ENCODE peak calls at places on chromosome 22, in ten cellular contexts. F is ascending aorta, H is uterus, P is IMR-90, L is HCT116, M is heart right ventricle, C is sigmoid colon, I is tibial nerve, N is ovary, G is lung. X is an unnamed sample. For H3K4me1 and H3K36me3, the result is how much of the 10 kb centered on the place peaks cover.

GRCh38 chr22:46851941-46852340 is 89.5 kb downstream of the TBC1D22A start:
- DNase-seq in C (no peak), P (no peak), I (no peak), N (no peak), M (no peak), L (no peak), F (no peak), H (no peak), G (peak), X (no peak)

GRCh38 chr22:26168934-26169311 is 339 bp upstream of the SEZ6L start:
- DNase-seq in P (no peak), F (no peak), N (no peak), C (no peak), M (no peak), H (no peak), L (no peak), I (no peak), G (no peak), X (peak)

GRCh38 chr22:45072322-45072903 is 62.6 kb upstream of the PHF21B start:
- DNase-seq in F (no peak), I (no peak), N (no peak), G (no peak), L (peak), P (peak), C (no peak), M (no peak), H (no peak), X (no peak)

GRCh38 chr22:46879083-46879482 is 116.6 kb downstream of the TBC1D22A start:
- DNase-seq in N (no peak), G (no peak), I (no peak), H (no peak), P (peak), M (no peak), F (no peak), L (no peak), C (no peak), X (no peak)

GRCh38 chr22:36467946-36468345 is 13.5 kb downstream of the TXN2 start:
- DNase-seq in I (no peak), G (no peak), H (no peak), P (peak), M (no peak), F (no peak), C (no peak), L (peak), N (no peak), X (peak)

GRCh38 chr22:23772315-23773246 is at the start of gene MMP11:
- DNase-seq in G (no peak), C (peak), N (peak), I (peak), L (no peak), F (no peak), M (peak), P (no peak), H (peak), X (peak)

GRCh38 chr22:42697542-42698013 is 23.1 kb downstream of the A4GALT start:
- DNase-seq in F (peak), H (peak), I (peak), C (peak), L (peak), P (peak), G (no peak), N (peak), M (peak), X (peak)

GRCh38 chr22:45105281-45105700 is 58.4 kb upstream of the NUP50 start:
- DNase-seq in C (no peak), P (peak), G (no peak), F (no peak), H (no peak), L (no peak), M (no peak), I (no peak), N (no peak), X (no peak)

GRCh38 chr22:50437511-50438304 is 37.1 kb downstream of the SBF1 start:
- DNase-seq in N (no peak), C (no peak), P (no peak), M (no peak), L (no peak), G (no peak), I (no peak), H (no peak), F (peak), X (no peak)

GRCh38 chr22:26667140-26667539 is 9.8 kb downstream of the MIAT start:
- DNase-seq in H (no peak), F (no peak), I (no peak), L (no peak), G (no peak), C (no peak), N (no peak), P (no peak), M (no peak), X (no peak)

GRCh38 chr22:36435516-36436415 is 45.7 kb downstream of the TXN2 start:
- DNase-seq in C (no peak), L (no peak), F (no peak), P (no peak), I (no peak), H (no peak), G (peak), M (no peak), N (no peak), X (no peak)

GRCh38 chr22:50730013-50730891 is 7.8 kb upstream of the ACR start:
- DNase-seq in I (no peak), P (no peak), N (peak), H (peak), G (no peak), F (no peak), L (no peak), M (no peak), C (peak), X (no peak)

GRCh38 chr22:30234786-30235470 is 11.6 kb downstream of the LIF start:
- DNase-seq in C (no peak), L (no peak), M (no peak), P (peak), G (peak), I (no peak), H (no peak), F (no peak), N (no peak), X (no peak)

GRCh38 chr22:33255781-33256180 is 197.6 kb upstream of the SYN3 start:
- DNase-seq in C (no peak), G (no peak), P (no peak), N (no peak), H (no peak), L (no peak), M (no peak), I (no peak), F (no peak), X (no peak)

GRCh38 chr22:49587421-49587820 is 240.3 kb downstream of the BRD1 start:
- DNase-seq in H (no peak), G (no peak), I (no peak), F (no peak), N (no peak), L (no peak), M (no peak), P (no peak), C (peak), X (no peak)

GRCh38 chr22:50192056-50192824 is 6.5 kb downstream of the TRABD start:
- DNase-seq in P (peak), H (no peak), M (no peak), C (no peak), L (no peak), I (no peak), G (no peak), F (no peak), N (no peak), X (no peak)

GRCh38 chr22:24359452-24360120 is 67.8 kb upstream of the ADORA2A start:
- DNase-seq in C (no peak), H (no peak), P (no peak), M (no peak), L (no peak), N (no peak), F (no peak), G (no peak), I (no peak), X (no peak)

GRCh38 chr22:36343720-36344105 is 44.1 kb downstream of the MYH9 start:
- DNase-seq in L (no peak), N (no peak), H (no peak), M (no peak), P (no peak), G (no peak), I (no peak), F (no peak), C (no peak), X (no peak)

GRCh38 chr22:35627267-35628041 is 10.3 kb upstream of the MB start:
- DNase-seq in C (peak), M (peak), N (peak), G (peak), F (peak), L (peak), P (peak), H (peak), I (peak), X (peak)

GRCh38 chr22:47407626-47408025 is 645.2 kb downstream of the TBC1D22A start:
- DNase-seq in H (no peak), C (no peak), G (no peak), N (no peak), L (no peak), F (no peak), I (no peak), M (no peak), P (no peak), X (no peak)

GRCh38 chr22:31753005-31753633 is 700 bp upstream of the DEPDC5 start:
- DNase-seq in N (peak), L (no peak), F (no peak), P (no peak), I (peak), H (peak), G (peak), C (peak), M (peak), X (peak)

GRCh38 chr22:25393121-25393805 is 171.2 kb upstream of the GRK3 start:
- DNase-seq in C (no peak), M (no peak), G (no peak), N (no peak), F (no peak), L (no peak), H (no peak), P (no peak), I (no peak), X (no peak)

GRCh38 chr22:32949719-32950118 is 108.5 kb downstream of the SYN3 start:
- DNase-seq in H (no peak), I (no peak), P (no peak), G (no peak), F (no peak), L (no peak), C (no peak), M (no peak), N (no peak), X (no peak)

GRCh38 chr22:42950281-42950680 is 64.7 kb downstream of the PACSIN2 start:
- DNase-seq in F (no peak), G (no peak), N (no peak), L (no peak), I (no peak), H (no peak), P (no peak), M (no peak), C (no peak), X (no peak)

GRCh38 chr22:47632646-47633045 is 870.2 kb downstream of the TBC1D22A start:
- DNase-seq in G (peak), P (no peak), N (no peak), L (no peak), I (no peak), M (no peak), H (no peak), F (no peak), C (no peak), X (no peak)

GRCh38 chr22:37012262-37012904 is 6.9 kb downstream of the TST start:
- DNase-seq in P (no peak), G (no peak), I (no peak), L (no peak), N (no peak), C (no peak), F (no peak), M (peak), H (no peak), X (no peak)

GRCh38 chr22:48277868-48278581 is 1515.6 kb downstream of the TBC1D22A start:
- DNase-seq in G (no peak), P (no peak), H (no peak), N (no peak), C (peak), I (no peak), M (no peak), L (no peak), F (no peak), X (no peak)

GRCh38 chr22:45709004-45709739 is 37.5 kb downstream of the ATXN10 start:
- DNase-seq in G (no peak), C (no peak), I (no peak), M (no peak), L (no peak), P (peak), N (no peak), H (no peak), F (no peak), X (peak)

GRCh38 chr22:49373289-49373666 is 454.4 kb downstream of the BRD1 start:
- DNase-seq in F (no peak), H (no peak), C (no peak), P (no peak), L (no peak), M (no peak), G (peak), N (no peak), I (no peak), X (no peak)

GRCh38 chr22:35835998-35836691 is 118.5 kb downstream of the APOL5 start:
- DNase-seq in N (peak), G (peak), I (peak), H (peak), M (peak), L (peak), C (peak), P (peak), F (no peak), X (peak)

GRCh38 chr22:31244044-31244942 is 32.2 kb downstream of the LIMK2 start:
- DNase-seq in G (no peak), L (peak), C (no peak), P (peak), I (no peak), F (peak), H (peak), N (no peak), M (no peak), X (peak)

DNA sequence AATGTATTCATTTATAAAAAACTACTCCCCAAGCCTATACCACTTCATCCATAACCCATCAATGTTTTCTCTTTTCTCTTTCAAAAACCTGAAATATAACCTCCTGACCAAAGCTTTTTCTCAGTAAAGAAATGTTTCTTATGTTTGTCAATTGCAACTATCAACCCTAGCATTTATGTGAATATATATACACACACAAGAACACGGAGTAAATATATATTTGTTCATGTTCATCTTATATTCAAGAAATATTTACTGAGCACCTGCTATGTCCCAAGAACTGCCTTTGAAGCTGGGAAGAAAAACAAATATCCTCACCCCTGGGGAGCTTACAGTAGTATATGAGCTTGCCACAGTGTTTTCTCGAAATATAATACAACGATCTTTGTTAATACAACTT is 3.5 kb downstream of the MRTFA start:
- DNase-seq in F (no peak), C (no peak), N (no peak), P (no peak), M (no peak), H (no peak), I (no peak), G (no peak), L (no peak), X (no peak)
- H3K4me1 ChIP-seq in F (under half), C (half or more), N (under half), P (under half), M (half or more), H (under half), I (under half), G (under half), L (under half), X (under half)

DNA sequence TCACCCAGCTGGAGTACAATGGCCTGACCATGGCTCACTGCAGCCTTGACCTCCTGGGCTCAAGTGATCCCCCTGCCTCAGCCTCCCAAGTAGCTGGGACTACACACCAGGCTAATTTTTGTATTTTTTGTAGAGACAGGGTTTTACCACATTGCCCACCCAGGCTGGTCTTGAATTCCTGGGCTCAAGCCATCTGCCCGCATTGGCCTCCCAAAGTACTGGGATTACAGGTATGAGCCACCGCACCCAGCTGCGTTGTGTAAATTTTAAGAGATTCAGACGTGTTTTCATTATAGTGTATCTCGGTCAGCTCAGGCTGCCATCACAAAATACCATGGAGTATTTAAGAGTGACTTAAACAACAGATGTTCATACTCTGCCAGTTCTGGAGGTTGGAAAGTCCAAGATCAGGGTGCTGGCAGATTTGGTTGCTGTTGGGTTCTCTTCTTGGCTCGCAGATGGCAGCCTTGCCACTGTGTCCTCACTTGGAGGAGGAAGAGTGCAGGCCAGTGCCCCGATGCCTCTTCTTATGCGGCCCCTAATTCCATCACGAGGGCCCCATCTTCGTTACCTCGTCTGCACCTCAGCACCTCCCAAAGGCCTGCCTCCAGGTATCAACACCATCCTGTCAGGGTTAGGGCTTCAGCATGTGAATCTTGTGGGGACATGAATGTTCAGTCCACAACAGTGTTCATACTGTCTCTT is 32.6 kb upstream of the PARVB start:
- DNase-seq in G (no peak), P (no peak), F (no peak), M (no peak), C (peak), L (no peak), I (no peak), H (no peak), N (no peak), X (no peak)
- H3K36me3 ChIP-seq in G (under half), P (half or more), F (half or more), M (under half), C (under half), L (under half), I (under half), H (under half), N (under half), X (under half)

GRCh38 chr22:38177044-38177443 is 4.6 kb downstream of the PLA2G6 start:
- DNase-seq in N (no peak), I (no peak), C (peak), P (no peak), F (no peak), M (no peak), H (no peak), L (no peak), G (no peak), X (no peak)
- H3K4me1 ChIP-seq in N (under half), I (under half), C (under half), P (under half), F (under half), M (half or more), H (under half), L (half or more), G (under half), X (half or more)

DNA sequence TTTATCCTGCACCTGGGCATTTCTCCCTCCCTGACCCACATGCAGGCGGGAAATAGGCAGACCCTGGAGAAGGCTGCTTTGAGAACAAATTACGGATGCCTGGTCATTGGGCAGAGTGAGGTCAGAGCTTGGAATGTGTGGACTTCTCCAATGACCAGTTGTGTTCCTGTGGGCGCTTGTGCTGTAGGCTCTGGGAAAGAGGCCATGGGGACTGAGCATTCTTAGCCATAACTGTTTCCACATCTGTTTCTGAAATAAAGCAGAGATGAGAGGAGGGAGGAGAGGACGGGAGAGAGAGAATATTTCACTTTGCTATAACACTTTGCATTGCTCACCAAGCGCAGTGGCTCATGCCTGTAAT is 11.2 kb upstream of the TMEM184B start:
- DNase-seq in G (no peak), M (no peak), P (peak), C (peak), H (peak), L (no peak), N (no peak), I (peak), F (no peak), X (no peak)
- H3K36me3 ChIP-seq in G (under half), M (under half), P (under half), C (under half), H (under half), L (under half), N (under half), I (under half), F (under half), X (under half)

DNA sequence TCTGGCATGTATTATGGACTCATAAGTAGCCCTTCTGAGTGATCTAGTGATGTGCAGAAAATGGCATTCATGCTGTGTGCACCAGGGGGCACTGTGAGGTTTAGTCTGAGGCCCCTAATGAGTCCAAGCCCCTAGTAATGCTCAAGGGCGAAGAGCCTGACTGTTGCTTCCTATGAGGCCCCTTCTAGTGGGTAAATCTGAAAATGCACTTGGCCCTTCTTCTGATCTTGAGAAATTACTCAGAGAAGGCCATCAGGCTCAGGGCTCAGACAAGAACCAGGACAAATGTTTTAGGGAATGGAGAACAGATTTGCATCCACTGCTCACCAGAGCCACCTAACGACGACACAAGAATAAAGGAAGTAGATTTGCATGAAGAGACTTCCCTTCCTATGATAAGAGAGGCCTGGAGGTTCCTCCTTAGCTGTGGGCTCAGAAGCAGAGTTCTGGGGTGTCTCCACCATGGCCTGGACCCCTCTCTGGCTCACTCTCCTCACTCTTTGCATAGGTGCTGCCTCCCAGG is 75.8 kb downstream of the GGTLC2 start:
- DNase-seq in F (no peak), C (no peak), H (no peak), L (peak), G (no peak), I (peak), M (no peak), N (no peak), P (peak), X (no peak)
- H3K4me1 ChIP-seq in F (under half), C (under half), H (under half), L (under half), G (under half), I (under half), M (under half), N (under half), P (under half), X (under half)

DNA sequence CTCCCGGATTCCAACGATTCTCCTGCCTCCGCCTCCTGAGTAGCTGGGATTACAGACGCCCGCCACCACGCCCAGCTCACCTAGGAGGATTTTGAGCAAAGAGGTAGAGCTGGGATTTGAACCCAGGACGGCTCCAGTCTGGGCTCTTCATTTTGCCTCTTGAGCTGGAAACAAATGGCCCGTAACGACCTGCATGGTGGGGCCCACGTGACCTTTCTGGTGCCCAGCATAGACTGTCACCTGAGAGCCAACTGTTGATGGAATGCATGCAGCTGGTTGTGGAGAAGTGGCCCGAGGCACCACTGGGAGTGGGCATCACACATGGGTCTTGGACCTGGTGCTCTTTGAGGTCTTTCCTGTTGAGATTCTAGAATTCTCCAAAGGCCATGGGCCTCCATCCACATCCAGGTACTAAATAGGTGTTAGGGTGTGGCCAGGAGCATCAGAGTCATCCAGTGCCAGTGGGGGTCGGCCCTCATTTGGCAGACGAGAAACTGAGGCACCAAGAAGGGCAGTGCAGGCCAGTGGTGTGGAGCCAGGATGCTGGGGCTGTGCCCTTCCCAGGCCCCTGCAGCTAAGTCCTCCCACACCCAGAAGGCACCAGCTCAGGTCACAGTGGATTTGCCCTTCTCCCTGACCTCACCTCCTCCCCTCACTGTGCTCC is 3.9 kb downstream of the ATF4 start:
- DNase-seq in G (no peak), C (no peak), L (no peak), M (no peak), F (no peak), I (no peak), H (no peak), N (no peak), P (no peak), X (peak)
- H3K36me3 ChIP-seq in G (under half), C (under half), L (under half), M (under half), F (half or more), I (under half), H (under half), N (under half), P (under half), X (under half)